ENCODE peak calls at places on chromosomes 5 and 9, in eight cellular contexts. One of them, this sample, is unnamed.
A peak's percentile ranks its signal among the peaks of the same experiment; 100 is the strongest.

GRCh38 chr9:88007291-88007650 is 32.9 kb upstream of the CDK20 start:
- DNase-seq in fibroblast of mammary gland: no peak
- DNase-seq in WERI-Rb-1: no peak
- DNase-seq in CD4-positive, alpha-beta T cell: no peak
- DNase-seq in fibroblast of villous mesenchyme: no peak
- DNase-seq in astrocyte of the spinal cord: peak; percentile 3
- DNase-seq in AG09319: no peak
- DNase-seq in GM13976: peak; percentile 65
- DNase-seq in this sample: no peak

GRCh38 chr5:91164424-91164823 is 218.7 kb downstream of the ARRDC3 start:
- DNase-seq in fibroblast of mammary gland: no peak
- DNase-seq in WERI-Rb-1: no peak
- DNase-seq in CD4-positive, alpha-beta T cell: no peak
- DNase-seq in fibroblast of villous mesenchyme: no peak
- DNase-seq in astrocyte of the spinal cord: no peak
- DNase-seq in AG09319: no peak
- DNase-seq in GM13976: no peak
- DNase-seq in this sample: no peak

GRCh38 chr9:69976165-69976564 is 67.5 kb upstream of the MAMDC2 start:
- DNase-seq in fibroblast of mammary gland: peak; percentile 84
- DNase-seq in WERI-Rb-1: peak; percentile 37
- DNase-seq in CD4-positive, alpha-beta T cell: no peak
- DNase-seq in fibroblast of villous mesenchyme: peak; percentile 65
- DNase-seq in astrocyte of the spinal cord: peak; percentile 92
- DNase-seq in AG09319: peak; percentile 41
- DNase-seq in GM13976: no peak
- DNase-seq in this sample: no peak

GRCh38 chr5:180790020-180790419 is 12.6 kb downstream of the MGAT1 start:
- DNase-seq in fibroblast of mammary gland: peak; percentile 23
- DNase-seq in WERI-Rb-1: peak; percentile 36
- DNase-seq in CD4-positive, alpha-beta T cell: peak; percentile 19
- DNase-seq in fibroblast of villous mesenchyme: no peak
- DNase-seq in astrocyte of the spinal cord: no peak
- DNase-seq in AG09319: no peak
- DNase-seq in GM13976: no peak
- DNase-seq in this sample: no peak

GRCh38 chr5:18236386-18236785 is 602.1 kb downstream of the TAF11L14 start:
- DNase-seq in fibroblast of mammary gland: no peak
- DNase-seq in WERI-Rb-1: no peak
- DNase-seq in CD4-positive, alpha-beta T cell: no peak
- DNase-seq in fibroblast of villous mesenchyme: no peak
- DNase-seq in astrocyte of the spinal cord: no peak
- DNase-seq in AG09319: no peak
- DNase-seq in GM13976: no peak
- DNase-seq in this sample: no peak

GRCh38 chr9:16175461-16175860 is 622.6 kb downstream of the CCDC171 start:
- DNase-seq in fibroblast of mammary gland: peak; percentile 34
- DNase-seq in WERI-Rb-1: no peak
- DNase-seq in CD4-positive, alpha-beta T cell: no peak
- DNase-seq in fibroblast of villous mesenchyme: no peak
- DNase-seq in astrocyte of the spinal cord: no peak
- DNase-seq in AG09319: no peak
- DNase-seq in GM13976: no peak
- DNase-seq in this sample: no peak

GRCh38 chr5:109685916-109686315 is 3.8 kb upstream of the MAN2A1 start:
- DNase-seq in fibroblast of mammary gland: no peak
- DNase-seq in WERI-Rb-1: no peak
- DNase-seq in CD4-positive, alpha-beta T cell: no peak
- DNase-seq in fibroblast of villous mesenchyme: no peak
- DNase-seq in astrocyte of the spinal cord: no peak
- DNase-seq in AG09319: no peak
- DNase-seq in GM13976: no peak
- DNase-seq in this sample: no peak

GRCh38 chr5:102901821-102902448 is 146.8 kb downstream of the PAM start:
- DNase-seq in fibroblast of mammary gland: no peak
- DNase-seq in WERI-Rb-1: no peak
- DNase-seq in CD4-positive, alpha-beta T cell: no peak
- DNase-seq in fibroblast of villous mesenchyme: peak; percentile 48
- DNase-seq in astrocyte of the spinal cord: no peak
- DNase-seq in AG09319: no peak
- DNase-seq in GM13976: no peak
- DNase-seq in this sample: no peak

GRCh38 chr5:81853005-81853357 is 102.1 kb upstream of the SSBP2 start:
- DNase-seq in fibroblast of mammary gland: no peak
- DNase-seq in WERI-Rb-1: peak; percentile 27
- DNase-seq in CD4-positive, alpha-beta T cell: no peak
- DNase-seq in fibroblast of villous mesenchyme: no peak
- DNase-seq in astrocyte of the spinal cord: no peak
- DNase-seq in AG09319: no peak
- DNase-seq in GM13976: no peak
- DNase-seq in this sample: no peak

GRCh38 chr5:81855576-81855975 is 104.7 kb upstream of the SSBP2 start:
- DNase-seq in fibroblast of mammary gland: no peak
- DNase-seq in WERI-Rb-1: no peak
- DNase-seq in CD4-positive, alpha-beta T cell: no peak
- DNase-seq in fibroblast of villous mesenchyme: no peak
- DNase-seq in astrocyte of the spinal cord: no peak
- DNase-seq in AG09319: no peak
- DNase-seq in GM13976: no peak
- DNase-seq in this sample: no peak

GRCh38 chr5:81854915-81855314 is 104.0 kb upstream of the SSBP2 start:
- DNase-seq in fibroblast of mammary gland: no peak
- DNase-seq in WERI-Rb-1: no peak
- DNase-seq in CD4-positive, alpha-beta T cell: no peak
- DNase-seq in fibroblast of villous mesenchyme: no peak
- DNase-seq in astrocyte of the spinal cord: no peak
- DNase-seq in AG09319: no peak
- DNase-seq in GM13976: no peak
- DNase-seq in this sample: no peak

GRCh38 chr5:81852277-81853004 is 101.5 kb upstream of the SSBP2 start:
- DNase-seq in fibroblast of mammary gland: peak; percentile 66
- DNase-seq in WERI-Rb-1: peak; percentile 49
- DNase-seq in CD4-positive, alpha-beta T cell: no peak
- DNase-seq in fibroblast of villous mesenchyme: peak; percentile 34
- DNase-seq in astrocyte of the spinal cord: peak; percentile 70
- DNase-seq in AG09319: no peak
- DNase-seq in GM13976: peak; percentile 47
- DNase-seq in this sample: peak; percentile 26

DNA sequence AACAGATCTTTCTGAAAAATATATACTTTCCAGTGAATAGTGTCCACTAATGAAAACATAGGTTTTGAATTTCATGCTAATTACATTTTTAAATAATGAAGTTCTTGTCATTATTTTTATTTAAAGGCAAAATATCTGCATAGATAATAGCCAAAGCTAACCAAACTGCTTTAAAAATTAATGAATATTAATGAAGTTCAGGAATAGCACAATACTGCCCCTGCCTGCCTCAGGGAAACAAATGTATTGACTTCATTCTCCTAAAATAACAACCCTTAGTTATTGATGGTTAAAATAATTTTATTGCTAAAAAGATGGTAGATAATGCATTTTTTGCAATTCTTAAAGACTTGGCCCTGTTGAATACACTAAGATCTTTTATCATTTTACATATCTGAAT is 103.6 kb upstream of the SSBP2 start:
- DNase-seq in fibroblast of mammary gland: no peak
- DNase-seq in WERI-Rb-1: no peak
- DNase-seq in CD4-positive, alpha-beta T cell: no peak
- DNase-seq in fibroblast of villous mesenchyme: no peak
- DNase-seq in astrocyte of the spinal cord: no peak
- DNase-seq in AG09319: no peak
- DNase-seq in GM13976: no peak
- DNase-seq in this sample: no peak
- TF ChIP-seq CTCF in fibroblast of mammary gland: peak; percentile 40
- TF ChIP-seq CTCF in WERI-Rb-1: no peak
- TF ChIP-seq CTCF in CD4-positive, alpha-beta T cell: no peak
- TF ChIP-seq CTCF in fibroblast of villous mesenchyme: no peak
- TF ChIP-seq CTCF in astrocyte of the spinal cord: peak; percentile 12
- TF ChIP-seq CTCF in AG09319: no peak
- TF ChIP-seq CTCF in GM13976: peak; percentile 23
- TF ChIP-seq CTCF in this sample: no peak

GRCh38 chr9:127707766-127708165 is 978 bp downstream of the CFAP157 start:
- DNase-seq in fibroblast of mammary gland: peak; percentile 16
- DNase-seq in WERI-Rb-1: no peak
- DNase-seq in CD4-positive, alpha-beta T cell: peak; percentile 30
- DNase-seq in fibroblast of villous mesenchyme: no peak
- DNase-seq in astrocyte of the spinal cord: no peak
- DNase-seq in AG09319: no peak
- DNase-seq in GM13976: no peak
- DNase-seq in this sample: no peak
- TF ChIP-seq CTCF in fibroblast of mammary gland: no peak
- TF ChIP-seq CTCF in WERI-Rb-1: no peak
- TF ChIP-seq CTCF in CD4-positive, alpha-beta T cell: no peak
- TF ChIP-seq CTCF in fibroblast of villous mesenchyme: no peak
- TF ChIP-seq CTCF in astrocyte of the spinal cord: no peak
- TF ChIP-seq CTCF in AG09319: no peak
- TF ChIP-seq CTCF in GM13976: no peak
- TF ChIP-seq CTCF in this sample: no peak

GRCh38 chr5:14687023-14687665 is 22.6 kb downstream of the OTULIN start:
- DNase-seq in fibroblast of mammary gland: no peak
- DNase-seq in WERI-Rb-1: no peak
- DNase-seq in CD4-positive, alpha-beta T cell: no peak
- DNase-seq in fibroblast of villous mesenchyme: peak; percentile 54
- DNase-seq in astrocyte of the spinal cord: peak; percentile 54
- DNase-seq in AG09319: no peak
- DNase-seq in GM13976: no peak
- DNase-seq in this sample: no peak
- TF ChIP-seq CTCF in fibroblast of mammary gland: no peak
- TF ChIP-seq CTCF in WERI-Rb-1: no peak
- TF ChIP-seq CTCF in CD4-positive, alpha-beta T cell: no peak
- TF ChIP-seq CTCF in fibroblast of villous mesenchyme: peak; percentile 19
- TF ChIP-seq CTCF in astrocyte of the spinal cord: no peak
- TF ChIP-seq CTCF in AG09319: no peak
- TF ChIP-seq CTCF in GM13976: no peak
- TF ChIP-seq CTCF in this sample: no peak

GRCh38 chr9:100468041-100468440 is 4.9 kb upstream of the TMEFF1 start:
- DNase-seq in fibroblast of mammary gland: no peak
- DNase-seq in WERI-Rb-1: no peak
- DNase-seq in CD4-positive, alpha-beta T cell: no peak
- DNase-seq in fibroblast of villous mesenchyme: no peak
- DNase-seq in astrocyte of the spinal cord: no peak
- DNase-seq in AG09319: no peak
- DNase-seq in GM13976: no peak
- DNase-seq in this sample: no peak
- TF ChIP-seq CTCF in fibroblast of mammary gland: no peak
- TF ChIP-seq CTCF in WERI-Rb-1: no peak
- TF ChIP-seq CTCF in CD4-positive, alpha-beta T cell: no peak
- TF ChIP-seq CTCF in fibroblast of villous mesenchyme: no peak
- TF ChIP-seq CTCF in astrocyte of the spinal cord: no peak
- TF ChIP-seq CTCF in AG09319: no peak
- TF ChIP-seq CTCF in GM13976: no peak
- TF ChIP-seq CTCF in this sample: no peak

GRCh38 chr5:107870984-107871383 is 200.2 kb upstream of the EFNA5 start:
- DNase-seq in fibroblast of mammary gland: no peak
- DNase-seq in WERI-Rb-1: no peak
- DNase-seq in CD4-positive, alpha-beta T cell: no peak
- DNase-seq in fibroblast of villous mesenchyme: no peak
- DNase-seq in astrocyte of the spinal cord: no peak
- DNase-seq in AG09319: no peak
- DNase-seq in GM13976: no peak
- DNase-seq in this sample: no peak

GRCh38 chr5:107874810-107875209 is 204.1 kb upstream of the EFNA5 start:
- DNase-seq in fibroblast of mammary gland: peak; percentile 45
- DNase-seq in WERI-Rb-1: no peak
- DNase-seq in CD4-positive, alpha-beta T cell: no peak
- DNase-seq in fibroblast of villous mesenchyme: no peak
- DNase-seq in astrocyte of the spinal cord: peak; percentile 20
- DNase-seq in AG09319: no peak
- DNase-seq in GM13976: no peak
- DNase-seq in this sample: no peak

GRCh38 chr5:107878676-107879075 is 207.9 kb upstream of the EFNA5 start:
- DNase-seq in fibroblast of mammary gland: no peak
- DNase-seq in WERI-Rb-1: peak; percentile 35
- DNase-seq in CD4-positive, alpha-beta T cell: no peak
- DNase-seq in fibroblast of villous mesenchyme: no peak
- DNase-seq in astrocyte of the spinal cord: no peak
- DNase-seq in AG09319: no peak
- DNase-seq in GM13976: no peak
- DNase-seq in this sample: no peak

GRCh38 chr5:107873877-107874276 is 203.1 kb upstream of the EFNA5 start:
- DNase-seq in fibroblast of mammary gland: no peak
- DNase-seq in WERI-Rb-1: no peak
- DNase-seq in CD4-positive, alpha-beta T cell: no peak
- DNase-seq in fibroblast of villous mesenchyme: no peak
- DNase-seq in astrocyte of the spinal cord: no peak
- DNase-seq in AG09319: no peak
- DNase-seq in GM13976: no peak
- DNase-seq in this sample: no peak

GRCh38 chr5:107875834-107876233 is 205.1 kb upstream of the EFNA5 start:
- DNase-seq in fibroblast of mammary gland: peak; percentile 38
- DNase-seq in WERI-Rb-1: peak; percentile 59
- DNase-seq in CD4-positive, alpha-beta T cell: no peak
- DNase-seq in fibroblast of villous mesenchyme: peak; percentile 74
- DNase-seq in astrocyte of the spinal cord: peak; percentile 55
- DNase-seq in AG09319: no peak
- DNase-seq in GM13976: no peak
- DNase-seq in this sample: no peak
- TF ChIP-seq CTCF in fibroblast of mammary gland: peak; percentile 5
- TF ChIP-seq CTCF in WERI-Rb-1: peak; percentile 39
- TF ChIP-seq CTCF in CD4-positive, alpha-beta T cell: no peak
- TF ChIP-seq CTCF in fibroblast of villous mesenchyme: peak; percentile 41
- TF ChIP-seq CTCF in astrocyte of the spinal cord: no peak
- TF ChIP-seq CTCF in AG09319: peak; percentile 2
- TF ChIP-seq CTCF in GM13976: no peak
- TF ChIP-seq CTCF in this sample: no peak

GRCh38 chr5:160297004-160297403 is 15.4 kb downstream of the CCNJL start:
- DNase-seq in fibroblast of mammary gland: no peak
- DNase-seq in WERI-Rb-1: no peak
- DNase-seq in CD4-positive, alpha-beta T cell: no peak
- DNase-seq in fibroblast of villous mesenchyme: no peak
- DNase-seq in astrocyte of the spinal cord: no peak
- DNase-seq in AG09319: no peak
- DNase-seq in GM13976: no peak
- DNase-seq in this sample: no peak

GRCh38 chr5:160298189-160298588 is 14.2 kb downstream of the CCNJL start:
- DNase-seq in fibroblast of mammary gland: no peak
- DNase-seq in WERI-Rb-1: no peak
- DNase-seq in CD4-positive, alpha-beta T cell: no peak
- DNase-seq in fibroblast of villous mesenchyme: peak; percentile 72
- DNase-seq in astrocyte of the spinal cord: no peak
- DNase-seq in AG09319: no peak
- DNase-seq in GM13976: no peak
- DNase-seq in this sample: no peak

GRCh38 chr5:160296496-160296895 is 15.9 kb downstream of the CCNJL start:
- DNase-seq in fibroblast of mammary gland: no peak
- DNase-seq in WERI-Rb-1: no peak
- DNase-seq in CD4-positive, alpha-beta T cell: no peak
- DNase-seq in fibroblast of villous mesenchyme: no peak
- DNase-seq in astrocyte of the spinal cord: no peak
- DNase-seq in AG09319: no peak
- DNase-seq in GM13976: no peak
- DNase-seq in this sample: no peak

GRCh38 chr5:160293901-160294561 is 18.3 kb downstream of the CCNJL start:
- DNase-seq in fibroblast of mammary gland: no peak
- DNase-seq in WERI-Rb-1: no peak
- DNase-seq in CD4-positive, alpha-beta T cell: no peak
- DNase-seq in fibroblast of villous mesenchyme: no peak
- DNase-seq in astrocyte of the spinal cord: peak; percentile 32
- DNase-seq in AG09319: no peak
- DNase-seq in GM13976: no peak
- DNase-seq in this sample: no peak

GRCh38 chr5:160297776-160298175 is 14.6 kb downstream of the CCNJL start:
- DNase-seq in fibroblast of mammary gland: no peak
- DNase-seq in WERI-Rb-1: no peak
- DNase-seq in CD4-positive, alpha-beta T cell: no peak
- DNase-seq in fibroblast of villous mesenchyme: no peak
- DNase-seq in astrocyte of the spinal cord: no peak
- DNase-seq in AG09319: no peak
- DNase-seq in GM13976: no peak
- DNase-seq in this sample: no peak
- TF ChIP-seq CTCF in fibroblast of mammary gland: no peak
- TF ChIP-seq CTCF in WERI-Rb-1: no peak
- TF ChIP-seq CTCF in CD4-positive, alpha-beta T cell: no peak
- TF ChIP-seq CTCF in fibroblast of villous mesenchyme: no peak
- TF ChIP-seq CTCF in astrocyte of the spinal cord: no peak
- TF ChIP-seq CTCF in AG09319: no peak
- TF ChIP-seq CTCF in GM13976: no peak
- TF ChIP-seq CTCF in this sample: no peak